ENCODE peak calls at places on chromosome 4, in eight cellular contexts. Q, R, S, C, L, N, Z and X are unnamed samples.

GRCh38 chr4:9703391-9703790 is 78.0 kb upstream of the DRD5 start:
- DNase-seq in S (no peak), Z (peak), R (no peak), C (peak), N (no peak), L (no peak), Q (no peak), X (no peak)

GRCh38 chr4:122762520-122762919 is 30.0 kb downstream of the BBS12 start:
- DNase-seq in L (no peak), Q (no peak), Z (no peak), N (no peak), C (no peak), S (no peak), R (no peak), X (no peak)

GRCh38 chr4:54872246-54872645 is 214.5 kb downstream of the KIT start:
- DNase-seq in L (peak), S (no peak), C (no peak), Z (no peak), R (no peak), N (peak), Q (no peak), X (no peak)

GRCh38 chr4:68375667-68376559 is 26.0 kb upstream of the YTHDC1 start:
- DNase-seq in S (peak), Q (no peak), N (peak), R (peak), L (peak), C (peak), Z (peak), X (peak)

GRCh38 chr4:183295711-183296110 is 24.4 kb downstream of the CLDN22 start:
- DNase-seq in C (no peak), Q (no peak), R (no peak), L (no peak), S (no peak), N (no peak), Z (no peak), X (no peak)

GRCh38 chr4:162056947-162057346 is 106.9 kb downstream of the FSTL5 start:
- DNase-seq in C (no peak), R (no peak), Z (no peak), S (no peak), N (no peak), Q (peak), L (no peak), X (no peak)

GRCh38 chr4:55980725-55981124 is 32.0 kb downstream of the CEP135 start:
- DNase-seq in C (no peak), S (no peak), L (no peak), R (no peak), Q (no peak), Z (no peak), N (no peak), X (no peak)

GRCh38 chr4:139917896-139918295 is 236.1 kb downstream of the MAML3 start:
- DNase-seq in S (no peak), Z (no peak), L (no peak), R (no peak), N (no peak), C (no peak), Q (no peak), X (no peak)

GRCh38 chr4:85603437-85604336 is 128.7 kb downstream of the ARHGAP24 start:
- DNase-seq in L (no peak), R (peak), Z (no peak), S (no peak), C (no peak), Q (no peak), N (peak), X (no peak)

GRCh38 chr4:48909697-48910096 is 3.1 kb upstream of the OCIAD2 start:
- DNase-seq in S (peak), R (peak), Q (no peak), Z (peak), N (peak), C (peak), L (peak), X (peak)

DNA sequence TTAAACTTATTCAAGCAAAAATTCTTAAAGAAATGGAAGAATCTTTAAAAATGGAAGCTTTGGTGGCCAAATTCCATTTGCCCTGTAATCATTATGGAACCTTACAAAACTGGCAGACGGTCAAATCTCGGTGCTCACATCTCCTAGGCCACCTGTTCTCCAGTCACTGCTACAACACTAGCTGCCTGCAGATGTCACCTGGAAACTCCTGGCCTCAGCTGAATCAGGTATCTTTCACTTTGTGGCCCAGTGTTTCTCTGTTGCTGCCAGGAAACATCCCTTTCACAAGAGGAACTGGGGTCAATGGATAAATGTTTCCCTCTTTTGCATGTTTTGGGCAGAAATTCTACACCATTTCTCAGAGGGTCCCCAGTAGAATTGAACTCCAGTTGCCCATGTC is 4.2 kb upstream of the CXCL3 start:
- DNase-seq in Z (no peak), L (no peak), N (no peak), S (no peak), Q (no peak), R (no peak), C (peak), X (no peak)
- TF ChIP-seq CTCF in Z (no peak), L (no peak), N (no peak), S (no peak), Q (no peak), R (no peak), C (peak), X (no peak)

GRCh38 chr4:180541678-180542077 is 1701.5 kb upstream of the TENM3 start:
- DNase-seq in L (no peak), S (no peak), Z (no peak), Q (no peak), R (no peak), C (no peak), N (no peak), X (no peak)
- H3K4me3 ChIP-seq in L (no peak), S (no peak), Z (no peak), Q (no peak), R (no peak), C (no peak), N (no peak), X (no peak)

GRCh38 chr4:828641-829271 is 2.8 kb upstream of the CPLX1 start:
- DNase-seq in L (no peak), Q (peak), N (no peak), C (peak), Z (peak), S (no peak), R (peak), X (no peak)
- TF ChIP-seq CTCF in L (peak), Q (no peak), N (no peak), C (peak), Z (no peak), S (peak), R (peak), X (no peak)

GRCh38 chr4:80196259-80197131 is 808 bp upstream of the PRDM8 start:
- DNase-seq in L (peak), N (no peak), C (no peak), R (no peak), Z (no peak), S (no peak), Q (peak), X (no peak)
- H3K4me3 ChIP-seq in L (peak), N (peak), C (no peak), R (peak), Z (no peak), S (no peak), Q (no peak), X (peak)

GRCh38 chr4:94595880-94596483 is 144.2 kb downstream of the PDLIM5 start:
- DNase-seq in C (no peak), R (peak), N (peak), Q (no peak), L (peak), Z (peak), S (peak), X (no peak)
- TF ChIP-seq CTCF in C (peak), R (peak), N (peak), Q (peak), L (peak), Z (peak), S (peak), X (peak)

DNA sequence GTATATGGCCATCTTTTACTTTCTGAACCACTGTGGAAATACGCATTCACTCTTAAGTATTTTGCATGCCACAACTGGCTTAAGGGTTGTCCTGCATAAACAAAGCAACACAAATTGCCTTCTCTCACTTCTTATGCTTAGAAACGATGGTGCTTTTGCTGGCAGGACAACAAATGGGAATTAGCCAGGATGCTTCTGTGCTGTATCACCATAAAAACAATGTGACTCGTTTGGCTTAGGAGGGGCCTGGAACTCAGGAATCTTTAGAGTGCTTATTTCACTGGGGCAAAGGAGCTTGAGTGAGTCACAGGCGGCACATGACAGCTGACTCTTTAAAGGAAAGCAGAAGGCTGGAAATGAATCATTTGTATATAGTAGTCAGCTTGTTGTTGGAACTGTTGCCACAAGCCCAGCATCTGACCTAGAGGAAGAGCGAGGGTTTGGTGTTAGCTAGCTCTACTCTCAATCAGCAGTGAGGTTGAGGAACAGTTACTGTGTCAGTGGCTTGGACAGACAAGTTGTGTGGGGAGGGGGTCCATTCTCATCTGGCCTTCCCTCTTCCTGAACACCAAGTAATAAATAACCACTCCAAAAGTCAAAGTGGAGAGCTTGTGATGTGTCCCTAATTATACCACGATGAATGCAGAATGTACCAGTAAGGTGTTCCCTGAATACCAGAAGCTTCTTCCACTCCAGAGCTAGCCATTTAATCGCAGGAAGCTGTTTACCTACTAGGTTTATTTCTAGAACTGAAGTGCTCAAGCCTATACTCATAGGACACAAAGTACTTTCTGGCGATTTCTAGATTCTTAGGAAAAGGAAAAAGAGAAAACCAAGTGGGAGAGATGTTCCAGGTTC is 293.1 kb downstream of the CAMK2D start:
- DNase-seq in S (peak), L (peak), N (peak), R (peak), C (peak), Z (peak), Q (peak), X (peak)
- H3K4me3 ChIP-seq in S (no peak), L (peak), N (no peak), R (peak), C (no peak), Z (no peak), Q (no peak), X (peak)

GRCh38 chr4:152803541-152803940 is 23.8 kb downstream of the ARFIP1 start:
- DNase-seq in R (no peak), Z (no peak), N (no peak), C (no peak), L (no peak), S (no peak), Q (no peak), X (no peak)
- TF ChIP-seq CTCF in R (no peak), Z (no peak), N (no peak), C (no peak), L (no peak), S (no peak), Q (no peak), X (no peak)

DNA sequence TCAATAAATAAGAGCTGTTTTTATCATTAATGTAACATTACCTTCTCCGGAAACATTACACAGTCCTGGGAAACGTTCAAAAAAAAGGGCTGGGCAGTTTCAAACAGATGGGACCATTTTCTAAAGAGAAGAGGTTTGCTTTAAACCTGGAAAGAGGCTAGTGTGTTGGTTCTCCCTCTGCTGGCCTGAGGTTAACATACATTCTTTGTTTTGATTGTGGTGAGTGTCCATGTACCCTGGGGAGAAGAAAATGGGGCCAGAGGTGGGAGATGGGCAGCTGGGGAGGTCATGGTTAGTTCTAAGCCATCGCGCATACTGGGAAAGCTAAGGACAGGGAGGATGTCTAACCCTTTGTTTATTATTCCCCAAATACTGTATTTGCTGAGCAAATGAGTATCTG is 194.7 kb downstream of the CPEB2 start:
- DNase-seq in Q (no peak), N (peak), S (no peak), Z (peak), L (peak), R (peak), C (no peak), X (no peak)
- H3K4me3 ChIP-seq in Q (no peak), N (no peak), S (no peak), Z (no peak), L (no peak), R (no peak), C (no peak), X (no peak)

GRCh38 chr4:1009647-1010521 is 1.5 kb upstream of the FGFRL1 start:
- DNase-seq in L (peak), R (peak), Z (peak), C (peak), Q (peak), N (peak), S (no peak), X (no peak)
- TF ChIP-seq CTCF in L (peak), R (peak), Z (peak), C (no peak), Q (no peak), N (peak), S (no peak), X (peak)

GRCh38 chr4:65911720-65912119 is 241.4 kb upstream of the EPHA5 start:
- DNase-seq in Z (no peak), C (no peak), S (no peak), Q (no peak), L (no peak), R (no peak), N (no peak), X (no peak)
- H3K4me3 ChIP-seq in Z (no peak), C (no peak), S (no peak), Q (no peak), L (no peak), R (no peak), N (no peak), X (no peak)